ENCODE peak calls at places on chromosome 16, in ten cellular contexts. X is NCI-H1092 treated with DMSO at 0.1 percent for 48 hours; B is dorsolateral prefrontal cortex; E is WTC11; Q is central memory CD4-positive, alpha-beta T cell; P is cardiac fibroblast; V is stimulated activated CD4-positive, alpha-beta T cell treated with anti-CD3 and anti-CD28 coated beads, Interleukin-1b, Interleukin-23, amount 100 ng/mL, for 24 hours; D is kidney glomerular epithelial cell; G is AG08396; O is NCI-H226. J is an unnamed sample.

GRCh38 chr16:83689385-83689831 is 118.4 kb upstream of the HSBP1 start:
- DNase-seq in E (no peak), G (peak), O (peak), P (peak), Q (no peak), B (no peak), V (no peak), X (no peak), D (peak), J (no peak)

GRCh38 chr16:84508502-84508901 is 4.0 kb upstream of the MEAK7 start:
- DNase-seq in D (no peak), G (no peak), X (no peak), B (no peak), O (no peak), V (no peak), P (no peak), Q (peak), E (no peak), J (no peak)

GRCh38 chr16:69223882-69224281 is 36.9 kb downstream of the SNTB2 start:
- DNase-seq in G (no peak), O (peak), V (no peak), E (no peak), X (no peak), D (no peak), P (no peak), B (no peak), Q (no peak), J (no peak)

GRCh38 chr16:53922805-53923645 is 219.1 kb downstream of the FTO start:
- DNase-seq in O (no peak), G (no peak), D (peak), X (peak), P (no peak), B (no peak), Q (no peak), V (no peak), E (no peak), J (no peak)

GRCh38 chr16:84454611-84455010 is 49.8 kb downstream of the MEAK7 start:
- DNase-seq in D (no peak), Q (no peak), B (no peak), G (no peak), V (no peak), O (no peak), E (no peak), X (no peak), P (no peak), J (no peak)

GRCh38 chr16:73558219-73558618 is 510.3 kb upstream of the ZFHX3 start:
- DNase-seq in O (no peak), E (no peak), V (no peak), B (no peak), D (no peak), P (no peak), Q (no peak), X (no peak), G (no peak), J (no peak)

GRCh38 chr16:86931410-86931941 is 353.1 kb downstream of the FOXL1 start:
- DNase-seq in G (peak), X (no peak), P (peak), Q (no peak), O (peak), V (no peak), D (peak), E (no peak), B (no peak), J (no peak)

GRCh38 chr16:11349599-11350276 is 4.5 kb downstream of the RMI2 start:
- DNase-seq in Q (no peak), B (no peak), P (peak), E (no peak), G (peak), X (no peak), O (no peak), V (no peak), D (no peak), J (no peak)

GRCh38 chr16:2603165-2604015 is 65.6 kb downstream of the PDPK1 start:
- DNase-seq in B (peak), V (peak), D (peak), G (peak), P (peak), E (peak), X (peak), Q (peak), O (peak), J (peak)

GRCh38 chr16:54677551-54677950 is 253.1 kb upstream of the IRX5 start:
- DNase-seq in E (no peak), D (no peak), O (no peak), B (no peak), Q (no peak), P (no peak), X (no peak), V (no peak), G (no peak), J (no peak)

GRCh38 chr16:81275064-81275532 is 36.6 kb downstream of the BCO1 start:
- DNase-seq in G (no peak), Q (no peak), P (no peak), V (no peak), D (no peak), B (no peak), E (no peak), X (no peak), O (no peak), J (no peak)

GRCh38 chr16:83577201-83577600 is 230.6 kb upstream of the HSBP1 start:
- DNase-seq in G (no peak), X (no peak), B (no peak), E (no peak), O (no peak), D (no peak), P (no peak), V (no peak), Q (no peak), J (no peak)

GRCh38 chr16:68936729-68937631 is 93.6 kb downstream of the TANGO6 start:
- DNase-seq in V (no peak), D (peak), G (peak), Q (no peak), X (no peak), E (no peak), B (no peak), P (peak), O (peak), J (no peak)

GRCh38 chr16:73012341-73012740 is 35.6 kb downstream of the ZFHX3 start:
- DNase-seq in P (no peak), Q (no peak), D (no peak), E (no peak), B (no peak), G (no peak), V (no peak), O (no peak), X (no peak), J (no peak)

GRCh38 chr16:8847623-8848022 is 21.2 kb downstream of the CARHSP1 start:
- DNase-seq in E (no peak), D (no peak), G (no peak), O (no peak), X (no peak), Q (no peak), B (no peak), P (no peak), V (no peak), J (no peak)

GRCh38 chr16:83992624-83993023 is 24.6 kb downstream of the NECAB2 start:
- DNase-seq in Q (no peak), E (no peak), X (peak), B (no peak), P (peak), O (peak), V (no peak), G (peak), D (peak), J (no peak)

GRCh38 chr16:57807968-57808528 is 5.8 kb upstream of the KIFC3 start:
- DNase-seq in D (peak), G (peak), V (peak), O (peak), B (no peak), Q (no peak), E (peak), P (peak), X (peak), J (peak)

J was measured in activated T-cell treated with anti-CD3 and anti-CD28 coated beads for 24 hours.